ENCODE peak calls at places on chromosomes 11 and 22, in nine cellular contexts. C is GM23248; H is GM12865; F is activated T-helper 1 cell treated with anti-CD3 and anti-CD28 coated beads, Interleukin-12 subunit alpha, Interleukin-12 subunit beta, Interleukin-2, Interleukin-4 antibody, amounts not matched to agents 30 ng/mL and 10 ng/mL and 1 ng/mL, durations not matched to agents 14 hours and 24 hours and 36 hours; U is tibial nerve; O is LoVo; T is endothelial cell; D is amygdala; I is skeletal muscle cell. R is an unnamed sample.

GRCh38 chr11:117911694-117912093 is 17.5 kb downstream of the TMPRSS13 start:
- DNase-seq in H (no peak), C (no peak), U (no peak), F (no peak), O (no peak), T (no peak), D (no peak), I (no peak), R (no peak)

GRCh38 chr22:39084666-39085065 is 7.6 kb downstream of the APOBEC3G start:
- DNase-seq in U (no peak), D (no peak), I (no peak), T (no peak), C (no peak), H (no peak), O (no peak), F (no peak), R (no peak)

GRCh38 chr11:131671764-131672163 is 301.3 kb downstream of the NTM start:
- DNase-seq in O (no peak), F (no peak), D (no peak), T (peak; percentile 60), H (no peak), C (no peak), I (no peak), U (no peak), R (no peak)

GRCh38 chr11:96136623-96137313 is 206.2 kb downstream of the MAML2 start:
- DNase-seq in T (no peak), I (no peak), O (no peak), C (peak; percentile 39), H (no peak), D (no peak), F (no peak), U (no peak), R (no peak)

GRCh38 chr11:121636341-121637176 is 183.8 kb upstream of the SORL1-AS1 start:
- DNase-seq in U (no peak), F (no peak), I (no peak), D (no peak), T (no peak), H (no peak), C (no peak), O (no peak), R (no peak)

GRCh38 chr22:23110922-23111527 is 30.8 kb downstream of the RSPH14 start:
- DNase-seq in D (no peak), H (no peak), I (peak; percentile 14), U (no peak), T (no peak), O (no peak), F (no peak), C (no peak), R (no peak)

GRCh38 chr22:20264614-20265452 is 3.3 kb downstream of the RTN4R start:
- DNase-seq in T (no peak), C (no peak), U (no peak), O (no peak), D (peak; percentile 29), F (no peak), I (no peak), H (no peak), R (no peak)

GRCh38 chr11:9719949-9720646 is 56.2 kb downstream of the SWAP70 start:
- DNase-seq in U (no peak), D (no peak), O (no peak), F (no peak), I (no peak), C (peak; percentile 29), T (no peak), H (peak; percentile 37), R (no peak)

GRCh38 chr11:59997800-59998199 is 19.2 kb upstream of the OOSP4B start:
- DNase-seq in O (no peak), C (no peak), T (no peak), U (no peak), H (no peak), F (no peak), D (no peak), I (no peak), R (no peak)

GRCh38 chr11:132719684-132720083 is 812.6 kb downstream of the OPCML start:
- DNase-seq in T (no peak), O (no peak), F (no peak), I (no peak), C (peak; percentile 10), H (no peak), D (no peak), U (no peak), R (no peak)

GRCh38 chr22:36225333-36225922 is 13.9 kb downstream of the APOL2 start:
- DNase-seq in U (no peak), H (no peak), O (no peak), F (no peak), T (no peak), C (no peak), I (no peak), D (no peak), R (no peak)

R was measured in small intestine.